ENCODE peak calls at places on chromosome 4, in six cellular contexts. M, B, H, L, S and W are unnamed samples.
A peak's percentile ranks its signal among the peaks of the same experiment; 100 is the strongest.

GRCh38 chr4:2958446-2958845 is 4.8 kb downstream of the NOP14 start:
- DNase-seq in M (no peak), B (peak; percentile 30), H (no peak), L (peak; percentile 38), S (no peak), W (no peak)

GRCh38 chr4:125727931-125728330 is 413.2 kb downstream of the FAT4 start:
- DNase-seq in M (no peak), B (no peak), H (no peak), L (peak; percentile 61), S (no peak), W (no peak)

GRCh38 chr4:2083826-2084160 is 24.7 kb downstream of the NAT8L start:
- DNase-seq in M (no peak), B (no peak), H (no peak), L (no peak), S (no peak), W (no peak)

GRCh38 chr4:150501983-150502382 is 80.0 kb upstream of the MAB21L2 start:
- DNase-seq in M (no peak), B (no peak), H (no peak), L (peak; percentile 24), S (no peak), W (no peak)

GRCh38 chr4:17636341-17636695 is 21.9 kb downstream of the MED28 start:
- DNase-seq in M (no peak), B (no peak), H (no peak), L (no peak), S (no peak), W (no peak)

GRCh38 chr4:177785000-177785399 is 342.8 kb upstream of the AGA start:
- DNase-seq in M (no peak), B (no peak), H (no peak), L (no peak), S (no peak), W (no peak)

GRCh38 chr4:98027827-98028226 is 115.4 kb downstream of the STPG2 start:
- DNase-seq in M (no peak), B (peak; percentile 28), H (no peak), L (peak; percentile 17), S (no peak), W (no peak)

GRCh38 chr4:42048394-42048793 is 58.1 kb downstream of the SLC30A9 start:
- DNase-seq in M (no peak), B (peak; percentile 54), H (no peak), L (peak; percentile 74), S (no peak), W (no peak)

GRCh38 chr4:5203309-5203708 is 152.0 kb downstream of the STK32B start:
- DNase-seq in M (no peak), B (no peak), H (no peak), L (no peak), S (no peak), W (no peak)

GRCh38 chr4:88006956-88007303 is 505 bp upstream of the PKD2 start:
- DNase-seq in M (peak; percentile 21), B (no peak), H (no peak), L (no peak), S (no peak), W (no peak)

GRCh38 chr4:2807571-2807970 is 14.7 kb downstream of the SH3BP2 start:
- DNase-seq in M (no peak), B (no peak), H (no peak), L (no peak), S (no peak), W (no peak)

GRCh38 chr4:145840162-145840768 is 98.4 kb downstream of the ZNF827 start:
- DNase-seq in M (peak; percentile 55), B (peak; percentile 37), H (no peak), L (peak; percentile 65), S (no peak), W (peak; percentile 44)

GRCh38 chr4:52950226-52950625 is 88.1 kb downstream of the RASL11B start:
- DNase-seq in M (no peak), B (no peak), H (no peak), L (no peak), S (no peak), W (no peak)

GRCh38 chr4:152956650-152957436 is 20.7 kb downstream of the FHDC1 start:
- DNase-seq in M (no peak), B (peak; percentile 80), H (no peak), L (peak; percentile 88), S (no peak), W (no peak)

GRCh38 chr4:152392079-152392478 is 143.8 kb downstream of the FBXW7 start:
- DNase-seq in M (no peak), B (no peak), H (no peak), L (no peak), S (no peak), W (no peak)

GRCh38 chr4:88792268-88792781 is 94.7 kb upstream of the NAP1L5 start:
- DNase-seq in M (no peak), B (peak; percentile 79), H (no peak), L (peak; percentile 94), S (no peak), W (no peak)

GRCh38 chr4:17220816-17221215 is 291.1 kb downstream of the QDPR start:
- DNase-seq in M (no peak), B (no peak), H (no peak), L (no peak), S (no peak), W (no peak)

GRCh38 chr4:104616401-104616820 is 121.7 kb upstream of the CXXC4 start:
- DNase-seq in M (no peak), B (no peak), H (no peak), L (no peak), S (no peak), W (no peak)

GRCh38 chr4:47561331-47561730 is 76.3 kb downstream of the ATP10D start:
- DNase-seq in M (no peak), B (no peak), H (no peak), L (no peak), S (no peak), W (no peak)

GRCh38 chr4:16669036-16669435 is 229.4 kb downstream of the LDB2 start:
- DNase-seq in M (no peak), B (no peak), H (no peak), L (peak; percentile 54), S (no peak), W (no peak)